ENCODE peak calls at places on chromosomes 3 and 15, in eight cellular contexts. R is OCI-LY7; Y is left ventricle myocardium inferior; O is tibial nerve; G is dorsolateral prefrontal cortex; M is Panc1; W is CD8-positive, alpha-beta T cell; J is GM20000. Z is an unnamed sample.

GRCh38 chr3:58998476-58999117 is 51.2 kb downstream of the CFAP20DC start:
- DNase-seq in R (no peak), Y (no peak), O (no peak), G (no peak), M (peak; percentile 71), W (no peak), J (no peak), Z (no peak)

GRCh38 chr3:141795719-141796435 is 32.7 kb downstream of the GRK7 start:
- DNase-seq in R (no peak), Y (peak; percentile 65), O (peak; percentile 40), G (no peak), M (no peak), W (peak; percentile 50), J (no peak), Z (no peak)

GRCh38 chr3:87350367-87351199 is 74.2 kb upstream of the POU1F1 start:
- DNase-seq in R (peak; percentile 64), Y (no peak), O (no peak), G (peak; percentile 18), M (peak; percentile 33), W (no peak), J (peak; percentile 62), Z (peak; percentile 59)

GRCh38 chr3:50602675-50603191 is 8.8 kb downstream of the CISH start:
- DNase-seq in R (no peak), Y (no peak), O (no peak), G (no peak), M (no peak), W (no peak), J (no peak), Z (no peak)

GRCh38 chr3:187188931-187189330 is 8.4 kb upstream of the RTP1 start:
- DNase-seq in R (peak; percentile 68), Y (no peak), O (no peak), G (no peak), M (no peak), W (no peak), J (no peak), Z (no peak)

GRCh38 chr3:101149707-101150106 is 156.5 kb upstream of the ABI3BP start:
- DNase-seq in R (no peak), Y (no peak), O (no peak), G (no peak), M (no peak), W (no peak), J (no peak), Z (no peak)

GRCh38 chr3:113660901-113661300 is 35.5 kb downstream of the USF3 start:
- DNase-seq in R (peak; percentile 39), Y (no peak), O (no peak), G (peak; percentile 52), M (no peak), W (no peak), J (no peak), Z (no peak)

GRCh38 chr3:89340431-89340830 is 233.0 kb downstream of the EPHA3 start:
- DNase-seq in R (no peak), Y (no peak), O (no peak), G (no peak), M (no peak), W (no peak), J (no peak), Z (no peak)

GRCh38 chr15:73319460-73320245 is 49.1 kb downstream of the HCN4 start:
- DNase-seq in R (no peak), Y (no peak), O (no peak), G (no peak), M (no peak), W (no peak), J (no peak), Z (no peak)

GRCh38 chr3:44795197-44795596 is 33.6 kb downstream of the KIF15 start:
- DNase-seq in R (no peak), Y (no peak), O (no peak), G (no peak), M (no peak), W (no peak), J (no peak), Z (no peak)

GRCh38 chr3:74054566-74054965 is 429.8 kb upstream of the PDZRN3 start:
- DNase-seq in R (no peak), Y (no peak), O (no peak), G (no peak), M (no peak), W (no peak), J (no peak), Z (no peak)

GRCh38 chr15:66713843-66714508 is 11.9 kb downstream of the SMAD6 start:
- DNase-seq in R (peak; percentile 91), Y (no peak), O (no peak), G (no peak), M (no peak), W (no peak), J (peak; percentile 77), Z (peak; percentile 77)

GRCh38 chr3:38039101-38039898 is at the start of gene DLEC1:
- DNase-seq in R (peak; percentile 63), Y (peak; percentile 68), O (peak; percentile 53), G (no peak), M (no peak), W (peak; percentile 89), J (peak; percentile 89), Z (peak; percentile 88)

GRCh38 chr3:7194081-7194835 is 333.3 kb downstream of the GRM7 start:
- DNase-seq in R (no peak), Y (no peak), O (no peak), G (no peak), M (no peak), W (no peak), J (no peak), Z (no peak)

GRCh38 chr3:192745150-192745549 is 17.8 kb upstream of the FGF12 start:
- DNase-seq in R (no peak), Y (no peak), O (no peak), G (no peak), M (no peak), W (no peak), J (no peak), Z (no peak)

GRCh38 chr15:89523101-89523500 is 26.7 kb upstream of the RHCG start:
- DNase-seq in R (no peak), Y (no peak), O (no peak), G (no peak), M (no peak), W (no peak), J (no peak), Z (no peak)

GRCh38 chr15:75732206-75732808 is 19.7 kb upstream of the CSPG4 start:
- DNase-seq in R (no peak), Y (no peak), O (no peak), G (no peak), M (no peak), W (no peak), J (no peak), Z (peak; percentile 18)

GRCh38 chr3:155079795-155080546 is at the start of gene MME:
- DNase-seq in R (peak; percentile 78), Y (peak; percentile 29), O (peak; percentile 7), G (no peak), M (no peak), W (no peak), J (no peak), Z (peak; percentile 23)

GRCh38 chr15:22958487-22959280 is 21.5 kb downstream of the CYFIP1 start:
- DNase-seq in R (no peak), Y (no peak), O (no peak), G (no peak), M (no peak), W (no peak), J (no peak), Z (no peak)

GRCh38 chr3:51620543-51620942 is 50.5 kb upstream of the TEX264 start:
- DNase-seq in R (no peak), Y (no peak), O (no peak), G (no peak), M (no peak), W (no peak), J (no peak), Z (no peak)

DNA sequence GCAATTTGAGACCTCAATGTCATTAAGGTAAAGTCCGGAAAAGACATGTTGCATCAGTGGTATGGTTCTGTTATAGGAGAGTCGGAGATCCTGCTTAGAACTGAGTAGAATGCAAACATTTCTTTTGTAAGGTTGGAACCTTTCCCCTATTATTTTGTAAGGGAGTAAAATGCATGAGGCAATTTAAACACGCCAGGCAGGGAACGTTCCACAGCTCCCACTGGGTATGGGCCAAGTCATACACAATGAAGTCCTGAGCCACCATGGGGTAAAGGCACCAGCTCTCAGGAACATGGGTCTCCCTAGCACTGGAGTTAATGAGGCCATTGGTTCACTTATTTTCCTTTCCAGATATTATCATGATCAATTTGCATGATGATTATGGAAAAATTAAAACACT is 116.6 kb upstream of the NR2F2 start:
- DNase-seq in R (no peak), Y (no peak), O (no peak), G (no peak), M (no peak), W (no peak), J (no peak), Z (no peak)
- TF ChIP-seq CTCF in R (no peak), Y (no peak), O (no peak), G (no peak), M (no peak), W (no peak), J (no peak), Z (no peak)

GRCh38 chr15:100650685-100651084 is 48.3 kb downstream of the ASB7 start:
- DNase-seq in R (peak; percentile 11), Y (no peak), O (no peak), G (no peak), M (no peak), W (no peak), J (no peak), Z (no peak)
- TF ChIP-seq CTCF in R (peak; percentile 70), Y (no peak), O (no peak), G (no peak), M (no peak), W (no peak), J (no peak), Z (no peak)

DNA sequence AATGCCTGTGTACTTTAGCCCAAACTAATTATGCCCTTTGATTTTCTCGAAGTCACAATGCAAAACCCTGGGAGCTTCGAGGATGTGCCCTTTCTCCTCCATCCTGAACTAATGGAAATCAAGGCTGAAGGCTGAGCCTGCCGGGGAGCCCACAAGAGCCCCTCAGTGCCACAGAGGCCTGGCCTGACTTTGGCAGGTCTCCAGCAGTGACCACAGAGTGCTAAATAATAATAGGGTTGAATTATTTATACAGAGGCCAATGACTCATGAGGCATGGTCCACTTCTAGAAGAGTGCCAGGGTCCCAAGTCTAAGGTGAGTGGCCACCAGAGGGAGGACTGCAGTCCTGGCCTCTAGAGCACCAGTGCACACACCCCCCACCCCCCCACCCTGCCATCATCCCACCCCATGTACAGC is 19.1 kb upstream of the GLCE start:
- DNase-seq in R (no peak), Y (no peak), O (no peak), G (no peak), M (no peak), W (no peak), J (no peak), Z (no peak)
- TF ChIP-seq CTCF in R (no peak), Y (no peak), O (no peak), G (no peak), M (no peak), W (no peak), J (no peak), Z (no peak)

DNA sequence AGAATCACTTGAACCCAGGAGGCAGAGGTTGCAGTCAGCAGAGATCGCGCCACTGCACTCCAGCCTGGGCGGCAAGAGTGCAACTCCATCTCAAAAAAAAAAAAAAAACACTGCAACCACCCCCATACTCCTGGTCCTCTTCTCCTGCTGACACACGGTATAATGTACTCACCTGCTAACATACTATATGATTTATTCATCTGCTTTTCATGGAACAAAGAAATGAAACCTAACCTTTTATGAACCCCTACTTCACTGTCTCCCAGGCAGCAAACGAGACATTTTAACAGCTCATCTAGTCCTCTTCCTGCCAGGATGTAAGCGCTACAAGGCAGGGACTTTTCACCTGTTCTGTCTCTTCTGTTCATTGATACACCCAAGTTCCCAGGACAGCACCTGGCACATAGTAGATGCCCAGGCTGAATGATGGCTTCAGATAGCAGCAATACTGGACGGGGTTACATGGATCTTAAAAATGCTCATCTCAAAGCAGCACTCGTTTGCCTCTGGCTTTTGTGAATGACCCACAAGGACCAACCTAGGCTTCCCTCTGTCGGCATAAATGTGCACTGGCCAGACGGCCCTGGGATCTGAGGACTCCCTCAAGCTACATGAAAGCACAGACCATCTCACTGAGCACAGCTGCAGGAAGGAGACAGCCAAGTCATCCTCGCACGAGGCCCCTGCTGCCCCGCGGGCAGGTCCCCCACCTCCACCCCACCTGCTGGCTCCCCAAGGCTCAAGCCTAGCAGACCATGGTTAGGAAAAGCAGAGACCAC is 20.3 kb downstream of the XXYLT1 start:
- DNase-seq in R (peak; percentile 31), Y (peak; percentile 42), O (peak; percentile 67), G (no peak), M (no peak), W (no peak), J (peak; percentile 54), Z (peak; percentile 63)
- TF ChIP-seq CTCF in R (no peak), Y (peak; percentile 58), O (peak; percentile 69), G (peak; percentile 27), M (no peak), W (no peak), J (peak; percentile 4), Z (peak; percentile 32)